ENCODE peak calls at places on chromosomes 5 and 9, in eight cellular contexts. Q is CD8-positive, alpha-beta T cell; K is adrenal gland; W is HFFc6; C is AG04449; D is foreskin fibroblast; F is GM12878; Z is esophagus squamous epithelium. E is an unnamed sample.

GRCh38 chr5:116524051-116524450 is 50.6 kb downstream of the SEMA6A start:
- DNase-seq in Q (no peak), K (no peak), W (no peak), C (no peak), D (no peak), F (no peak), Z (no peak), E (no peak)

GRCh38 chr9:6186691-6187090 is 28.9 kb upstream of the IL33 start:
- DNase-seq in Q (no peak), K (no peak), W (no peak), C (no peak), D (no peak), F (no peak), Z (no peak), E (no peak)

GRCh38 chr9:90641868-90642558 is 611 bp downstream of the DIRAS2 start:
- DNase-seq in Q (no peak), K (no peak), W (no peak), C (no peak), D (peak; percentile 1), F (no peak), Z (no peak), E (no peak)

GRCh38 chr9:21660976-21661375 is 141.5 kb upstream of the MTAP start:
- DNase-seq in Q (no peak), K (no peak), W (no peak), C (no peak), D (peak; percentile 48), F (no peak), Z (no peak), E (no peak)

GRCh38 chr9:132482196-132482813 is 72.3 kb downstream of the CFAP77 start:
- DNase-seq in Q (no peak), K (no peak), W (no peak), C (no peak), D (no peak), F (no peak), Z (no peak), E (no peak)

GRCh38 chr5:82221020-82221419 is 57.1 kb downstream of the RPS23 start:
- DNase-seq in Q (no peak), K (no peak), W (no peak), C (no peak), D (peak; percentile 36), F (no peak), Z (no peak), E (no peak)

GRCh38 chr5:24535646-24536045 is 109.1 kb downstream of the CDH10 start:
- DNase-seq in Q (no peak), K (no peak), W (no peak), C (no peak), D (no peak), F (no peak), Z (no peak), E (no peak)

GRCh38 chr5:177194278-177194677 is 60.7 kb downstream of the NSD1 start:
- DNase-seq in Q (no peak), K (peak; percentile 54), W (peak; percentile 96), C (peak; percentile 92), D (peak; percentile 94), F (no peak), Z (no peak), E (peak; percentile 94)

GRCh38 chr5:34913072-34913471 is 2.2 kb downstream of the RAD1 start:
- DNase-seq in Q (no peak), K (no peak), W (peak; percentile 65), C (peak; percentile 77), D (no peak), F (no peak), Z (no peak), E (no peak)

DNA sequence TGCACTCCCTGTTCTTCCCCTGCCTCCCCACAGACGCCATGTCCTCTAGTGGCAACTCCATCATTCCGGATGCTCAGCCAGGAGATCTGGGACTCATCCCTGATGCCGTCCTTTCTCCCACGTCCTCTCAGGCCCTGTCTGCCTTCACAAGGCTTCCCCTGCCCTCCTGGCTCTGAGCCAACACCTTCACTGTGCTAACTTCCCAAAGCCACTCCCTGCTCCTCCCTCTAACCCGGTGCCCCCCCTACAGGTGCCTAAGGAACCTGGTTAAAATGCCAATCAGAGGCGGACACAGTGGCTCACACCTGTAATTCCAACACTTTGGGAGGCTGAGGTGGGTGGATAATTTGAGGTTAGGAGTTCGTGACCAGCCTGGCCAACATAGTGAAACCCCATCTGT is 67.6 kb downstream of the LMX1B start:
- DNase-seq in Q (no peak), K (no peak), W (no peak), C (no peak), D (no peak), F (no peak), Z (no peak), E (no peak)
- TF ChIP-seq CTCF in Q (no peak), K (no peak), W (no peak), C (no peak), D (no peak), F (no peak), Z (no peak), E (no peak)

GRCh38 chr9:15206949-15207696 is 99.9 kb downstream of the TTC39B start:
- DNase-seq in Q (no peak), K (no peak), W (no peak), C (no peak), D (no peak), F (no peak), Z (no peak), E (no peak)

GRCh38 chr9:15213249-15213648 is 93.8 kb downstream of the TTC39B start:
- DNase-seq in Q (no peak), K (no peak), W (no peak), C (no peak), D (no peak), F (no peak), Z (no peak), E (no peak)

GRCh38 chr9:15211994-15212501 is 95.0 kb downstream of the TTC39B start:
- DNase-seq in Q (no peak), K (no peak), W (no peak), C (no peak), D (peak; percentile 58), F (no peak), Z (no peak), E (no peak)

GRCh38 chr9:15205632-15206243 is 101.3 kb downstream of the TTC39B start:
- DNase-seq in Q (no peak), K (no peak), W (no peak), C (no peak), D (peak; percentile 52), F (no peak), Z (no peak), E (no peak)

DNA sequence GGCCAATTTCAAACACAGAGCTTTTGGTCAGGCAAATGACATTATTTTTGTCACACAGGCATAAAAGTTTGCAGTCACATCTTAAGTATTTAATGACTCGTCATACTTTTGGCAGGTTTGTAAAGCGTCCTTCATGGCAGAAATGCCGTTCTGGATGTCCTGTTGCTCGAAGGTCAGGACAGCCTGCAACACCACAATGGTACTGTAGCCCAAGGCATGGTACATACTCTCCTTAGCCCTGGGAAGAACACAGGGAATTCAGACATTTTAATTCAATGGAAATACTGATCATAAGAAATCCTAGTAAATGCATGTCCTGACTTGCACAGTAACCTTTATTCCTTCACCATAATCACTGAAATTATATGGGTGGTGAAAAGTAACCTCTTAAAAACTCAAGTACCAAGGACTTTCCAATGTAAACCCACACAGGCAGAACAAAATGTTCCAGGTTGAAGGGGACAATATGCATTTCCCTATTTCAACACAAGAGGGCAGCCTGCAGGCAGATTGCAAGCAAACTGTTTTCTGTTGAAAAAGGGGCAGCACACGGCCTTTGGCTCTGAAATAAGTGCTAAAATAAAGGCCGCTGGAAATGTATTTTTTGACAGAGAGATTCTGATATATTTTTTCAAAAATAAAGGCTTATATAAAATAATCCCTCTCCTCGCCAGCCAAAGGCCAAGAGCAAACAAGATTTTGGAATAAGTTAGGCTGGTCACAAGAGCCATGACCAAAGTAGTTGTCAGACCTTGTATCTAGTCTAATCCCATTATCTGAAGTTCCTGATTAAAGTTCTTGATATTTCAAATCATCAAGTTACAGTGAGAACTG is 95.6 kb downstream of the TTC39B start:
- DNase-seq in Q (peak; percentile 58), K (peak; percentile 81), W (peak; percentile 75), C (no peak), D (peak; percentile 84), F (peak; percentile 30), Z (no peak), E (peak; percentile 49)
- TF ChIP-seq CTCF in Q (peak; percentile 90), K (peak; percentile 85), W (peak; percentile 96), C (peak; percentile 81), D (peak; percentile 83), F (peak; percentile 81), Z (peak; percentile 81), E (peak; percentile 88)

GRCh38 chr9:17148324-17148723 is 13.5 kb downstream of the CNTLN start:
- DNase-seq in Q (no peak), K (no peak), W (no peak), C (no peak), D (no peak), F (no peak), Z (no peak), E (no peak)
- TF ChIP-seq CTCF in Q (no peak), K (no peak), W (no peak), C (no peak), D (no peak), F (no peak), Z (no peak), E (no peak)

GRCh38 chr5:145701404-145701803 is 133.7 kb downstream of the PRELID2 start:
- DNase-seq in Q (no peak), K (no peak), W (no peak), C (no peak), D (no peak), F (no peak), Z (no peak), E (no peak)

GRCh38 chr5:145699846-145700245 is 135.3 kb downstream of the PRELID2 start:
- DNase-seq in Q (no peak), K (no peak), W (no peak), C (no peak), D (no peak), F (no peak), Z (no peak), E (no peak)

DNA sequence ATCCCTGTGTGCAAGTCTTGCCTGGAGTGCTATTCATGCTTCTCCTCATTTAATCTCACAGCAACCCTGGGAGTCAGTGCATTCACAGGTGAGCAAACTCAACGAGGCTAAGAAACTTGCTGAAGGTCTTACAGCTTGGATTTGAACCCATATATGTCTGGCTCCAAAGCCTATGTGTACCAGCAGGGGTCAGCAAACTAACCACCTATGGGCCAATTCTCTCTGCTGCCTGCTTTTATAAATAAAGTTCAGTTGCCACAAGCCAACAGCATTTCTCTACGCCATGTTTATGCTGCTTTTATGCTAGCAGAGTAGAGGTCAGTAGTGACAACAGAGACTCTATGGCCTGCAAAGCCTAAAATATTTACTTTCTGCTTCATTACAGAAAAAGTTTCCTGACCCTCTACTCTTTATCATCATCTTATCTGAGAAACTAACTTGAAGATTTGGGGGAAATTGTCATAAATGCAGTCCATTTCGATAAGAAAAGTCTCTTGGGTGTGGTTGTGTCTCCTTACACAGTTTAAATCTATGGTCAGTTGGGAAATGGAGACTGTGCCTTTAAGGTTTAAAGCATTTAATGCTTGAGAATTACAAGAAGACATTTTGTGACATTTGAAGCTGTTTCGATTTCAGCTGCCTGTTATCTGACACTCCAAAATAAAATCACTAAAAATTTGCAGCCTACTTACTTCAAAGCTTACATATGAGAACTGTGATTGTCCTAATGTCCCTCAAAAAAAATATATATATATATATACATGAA is 137.7 kb downstream of the PRELID2 start:
- DNase-seq in Q (no peak), K (peak; percentile 27), W (peak; percentile 49), C (no peak), D (peak; percentile 72), F (no peak), Z (no peak), E (peak; percentile 26)
- TF ChIP-seq CTCF in Q (no peak), K (peak; percentile 19), W (peak; percentile 83), C (peak; percentile 53), D (peak; percentile 58), F (peak; percentile 62), Z (peak; percentile 57), E (peak; percentile 62)